ENCODE peak calls at places on chromosomes 12 and 14, in six cellular contexts. T is keratinocyte, P is hepatocyte, X is colonic mucosa, A is heart right ventricle, U is RWPE2. H is an unnamed sample.

GRCh38 chr12:13587721-13588389 is 391.3 kb downstream of the EMP1 start:
- DNase-seq in A (no peak), X (no peak), T (no peak), U (no peak), P (no peak), H (no peak)

GRCh38 chr12:54411398-54412241 is 7.4 kb downstream of the ITGA5 start:
- DNase-seq in U (peak), X (no peak), A (peak), P (peak), T (peak), H (no peak)

GRCh38 chr14:76887196-76887595 is 61.0 kb downstream of the LRRC74A start:
- DNase-seq in A (no peak), X (no peak), U (no peak), P (no peak), T (no peak), H (no peak)

GRCh38 chr12:55931780-55932545 is 1.0 kb downstream of the DGKA start:
- DNase-seq in A (peak), P (peak), T (no peak), X (peak), U (no peak), H (peak)

GRCh38 chr14:37550511-37550910 is 44.5 kb downstream of the FOXA1 start:
- DNase-seq in A (no peak), X (no peak), P (no peak), U (no peak), T (no peak), H (no peak)

GRCh38 chr12:2806700-2807099 is 5.8 kb upstream of the ITFG2 start:
- DNase-seq in U (no peak), X (no peak), P (no peak), T (no peak), A (no peak), H (no peak)

GRCh38 chr12:87982208-87982607 is 47.0 kb downstream of the C12orf50 start:
- DNase-seq in P (no peak), A (no peak), T (no peak), X (no peak), U (no peak), H (no peak)

GRCh38 chr12:50604640-50604920 is 99.8 kb downstream of the DIP2B start:
- DNase-seq in T (no peak), U (no peak), A (no peak), P (no peak), X (no peak), H (no peak)

GRCh38 chr12:127619869-127620769 is 646.9 kb upstream of the TMEM132C start:
- DNase-seq in U (no peak), T (no peak), X (no peak), A (no peak), P (peak), H (no peak)

GRCh38 chr14:37587438-37587837 is 7.6 kb downstream of the FOXA1 start:
- DNase-seq in T (no peak), P (no peak), U (no peak), X (no peak), A (no peak), H (peak)

GRCh38 chr12:25979563-25979962 is 21.1 kb downstream of the RASSF8 start:
- DNase-seq in X (no peak), A (no peak), U (no peak), P (no peak), T (no peak), H (no peak)

GRCh38 chr12:7441216-7441615 is 2.7 kb downstream of the CD163L1 start:
- DNase-seq in T (no peak), U (no peak), X (no peak), P (no peak), A (no peak), H (no peak)

GRCh38 chr14:74575507-74575906 is 36.5 kb downstream of the LTBP2 start:
- DNase-seq in T (no peak), P (no peak), X (no peak), A (no peak), U (no peak), H (no peak)

GRCh38 chr12:30999723-31000122 is 73.2 kb downstream of the TSPAN11 start:
- DNase-seq in T (no peak), P (no peak), X (no peak), U (no peak), A (no peak), H (no peak)

GRCh38 chr12:19967486-19967885 is 400.9 kb upstream of the PDE3A start:
- DNase-seq in U (no peak), X (no peak), P (peak), T (no peak), A (no peak), H (no peak)

GRCh38 chr12:18108611-18109010 is 18.6 kb upstream of the RERGL start:
- DNase-seq in U (no peak), X (no peak), T (no peak), A (no peak), P (no peak), H (no peak)

GRCh38 chr14:75539562-75540478 is 17.6 kb downstream of the BATF start:
- DNase-seq in P (no peak), T (no peak), U (no peak), X (no peak), A (no peak), H (no peak)

GRCh38 chr14:65422093-65422834 is 9.7 kb downstream of the FUT8 start:
- DNase-seq in T (no peak), U (no peak), X (no peak), A (no peak), P (no peak), H (no peak)

GRCh38 chr12:96130396-96131059 is 63.6 kb upstream of the ELK3 start:
- DNase-seq in A (no peak), X (no peak), U (no peak), P (no peak), T (no peak), H (no peak)

GRCh38 chr14:28412076-28412475 is 354.5 kb upstream of the FOXG1 start:
- DNase-seq in X (no peak), A (no peak), U (no peak), T (no peak), P (no peak), H (no peak)

GRCh38 chr14:70663707-70664179 is 22.0 kb downstream of the TTC9 start:
- DNase-seq in P (no peak), A (no peak), U (no peak), X (no peak), T (no peak), H (no peak)

GRCh38 chr14:64914237-64914971 is at the start of gene CHURC1:
- DNase-seq in A (peak), X (peak), U (peak), T (peak), P (peak), H (peak)

GRCh38 chr14:71610149-71610548 is 322.1 kb upstream of the RGS6 start:
- DNase-seq in X (no peak), A (no peak), T (no peak), U (no peak), P (no peak), H (no peak)

GRCh38 chr12:111330800-111331752 is 37.8 kb downstream of the PHETA1 start:
- DNase-seq in U (no peak), X (no peak), P (peak), T (no peak), A (no peak), H (peak)

GRCh38 chr12:132389066-132389465 is 59.7 kb upstream of the GALNT9 start:
- DNase-seq in U (no peak), T (no peak), A (no peak), X (no peak), P (no peak), H (no peak)
- H3K27ac ChIP-seq in U (no peak), T (no peak), A (no peak), X (no peak), P (no peak), H (no peak)

DNA sequence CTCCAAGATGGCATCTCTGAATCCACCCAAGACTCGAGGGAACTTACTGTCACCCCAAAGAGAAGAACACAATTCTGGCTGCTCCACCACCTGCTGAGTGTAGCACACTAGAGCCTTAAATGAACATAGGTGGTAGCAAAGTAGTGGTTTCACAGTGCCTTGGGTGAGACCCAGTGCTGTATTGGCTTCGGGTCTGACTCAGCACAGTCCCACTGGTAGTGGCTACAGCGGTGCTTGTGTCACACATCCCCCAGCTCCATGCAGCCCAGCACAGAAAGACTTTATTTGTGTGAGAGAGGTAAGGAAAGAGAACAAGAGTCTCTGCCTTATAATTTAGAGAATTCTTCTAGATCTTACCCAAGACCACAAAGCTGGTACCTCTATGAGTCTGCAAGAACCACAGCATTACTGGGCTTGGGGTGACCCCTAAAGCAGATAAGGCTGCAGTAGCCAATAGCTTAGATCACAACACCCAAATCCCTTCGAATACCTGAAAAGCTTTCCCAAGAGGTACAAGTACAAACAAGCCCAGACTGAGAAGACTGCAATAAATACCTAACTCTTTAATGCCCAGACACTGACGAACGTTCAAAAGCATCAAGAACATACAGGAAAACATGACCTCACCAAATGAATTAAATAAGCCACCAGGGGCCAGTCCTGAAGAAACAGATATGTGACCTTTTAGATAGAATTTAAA is 83.3 kb upstream of the SLC38A4 start:
- DNase-seq in X (no peak), P (no peak), T (peak), U (no peak), A (no peak), H (no peak)
- H3K27ac ChIP-seq in X (no peak), P (no peak), T (peak), U (peak), A (no peak), H (no peak)

DNA sequence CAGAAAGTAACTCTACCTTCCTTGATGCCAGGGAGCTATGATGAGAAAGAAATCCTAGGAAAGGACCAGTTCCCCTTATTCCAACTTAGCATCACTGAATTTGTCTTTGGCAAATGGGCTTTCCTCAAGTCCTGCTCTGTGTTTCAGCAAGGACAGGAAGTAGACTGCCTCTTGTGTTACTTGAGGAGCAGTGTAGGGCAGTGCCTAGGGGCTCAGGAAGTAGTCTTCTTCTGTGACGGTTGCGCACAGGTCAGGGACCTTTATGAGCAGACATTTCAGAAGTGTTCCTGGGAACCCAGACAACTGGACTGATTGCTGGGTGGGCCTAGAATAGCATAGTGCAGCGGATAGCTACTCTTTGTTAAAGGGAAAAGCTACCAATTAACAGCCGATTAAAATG is 2.7 kb downstream of the LGALS3 start:
- DNase-seq in T (no peak), P (no peak), X (peak), U (no peak), A (no peak), H (no peak)
- H3K27ac ChIP-seq in T (peak), P (peak), X (peak), U (peak), A (no peak), H (peak)

GRCh38 chr14:61696753-61697318 is 1.5 kb downstream of the HIF1A start:
- DNase-seq in A (no peak), X (no peak), T (no peak), U (no peak), P (no peak), H (no peak)
- H3K27ac ChIP-seq in A (no peak), X (peak), T (peak), U (peak), P (peak), H (no peak)

GRCh38 chr12:57325395-57325794 is 74.4 kb upstream of the STAC3 start:
- DNase-seq in T (no peak), A (no peak), X (no peak), P (no peak), U (no peak), H (no peak)
- H3K27ac ChIP-seq in T (no peak), A (no peak), X (no peak), P (no peak), U (no peak), H (no peak)

GRCh38 chr12:68813242-68813593 is 5.2 kb downstream of the MDM2 start:
- DNase-seq in A (no peak), T (no peak), P (no peak), U (no peak), X (no peak), H (no peak)

GRCh38 chr12:68815928-68816800 is 8.2 kb downstream of the MDM2 start:
- DNase-seq in X (no peak), T (no peak), U (no peak), A (no peak), P (no peak), H (no peak)

GRCh38 chr12:68814490-68815231 is 6.7 kb downstream of the MDM2 start:
- DNase-seq in T (no peak), U (no peak), X (no peak), A (no peak), P (no peak), H (no peak)

GRCh38 chr12:68812553-68813241 is 4.7 kb downstream of the MDM2 start:
- DNase-seq in U (no peak), T (no peak), A (no peak), X (no peak), P (no peak), H (peak)

DNA sequence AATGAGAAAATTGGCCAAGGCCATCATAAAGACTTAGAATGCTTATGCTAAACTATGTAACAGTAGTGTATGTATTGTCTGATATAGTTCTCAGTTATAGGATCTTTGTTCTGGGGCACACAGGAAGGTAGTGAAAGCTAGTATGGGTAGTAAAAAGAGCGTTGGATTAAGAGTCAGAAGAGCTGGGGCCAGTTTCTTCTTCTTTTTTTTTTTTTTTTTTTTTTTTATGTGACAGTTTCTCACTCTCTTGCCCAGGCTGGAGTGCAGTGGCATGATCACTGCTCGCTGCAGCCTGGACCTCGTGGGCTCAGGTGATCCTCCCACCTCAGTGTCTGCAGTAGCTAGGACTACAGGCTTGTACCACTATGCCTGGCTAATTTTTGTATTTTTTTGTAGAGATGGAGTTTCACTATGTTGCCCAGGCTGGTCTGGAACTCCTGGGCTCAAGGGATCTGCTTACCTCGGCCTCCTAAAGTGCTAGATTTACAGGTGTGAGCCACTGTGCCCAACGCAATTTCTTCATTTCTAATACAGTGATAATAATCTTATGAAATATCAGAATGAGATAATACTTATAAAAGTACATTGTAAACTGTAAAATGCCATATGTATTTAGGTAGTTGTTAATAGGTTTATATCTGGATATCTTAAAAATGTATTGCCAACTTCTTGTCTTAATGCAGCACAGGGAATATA is 7.4 kb downstream of the MDM2 start:
- DNase-seq in X (no peak), A (no peak), T (no peak), U (no peak), P (no peak), H (no peak)
- H3K27ac ChIP-seq in X (no peak), A (no peak), T (no peak), U (no peak), P (peak), H (no peak)

GRCh38 chr12:48340891-48341290 is 9.8 kb downstream of the ZNF641 start:
- DNase-seq in A (no peak), P (no peak), U (no peak), X (no peak), T (no peak), H (no peak)

DNA sequence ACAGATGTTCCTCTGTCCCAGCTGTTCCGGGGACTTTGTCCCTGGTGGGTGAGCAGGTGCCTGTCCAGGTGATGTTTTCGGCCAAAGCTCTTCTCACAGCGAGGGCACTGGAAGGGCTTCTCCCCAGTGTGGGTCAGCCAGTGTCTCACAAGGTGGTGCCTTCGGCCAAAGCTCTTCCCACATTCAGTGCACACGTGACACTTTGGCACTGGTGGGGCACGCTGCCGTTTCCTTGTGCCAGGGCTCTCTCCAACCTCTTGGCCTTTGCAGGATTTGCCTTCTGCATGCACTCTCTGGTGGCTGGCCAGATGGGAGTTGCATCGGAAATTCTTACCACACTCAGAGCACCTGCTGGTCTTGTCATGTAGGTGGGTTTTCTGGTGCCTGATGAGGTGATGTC is 7.7 kb downstream of the ZNF641 start:
- DNase-seq in X (no peak), P (no peak), A (no peak), T (no peak), U (no peak), H (no peak)
- H3K27ac ChIP-seq in X (no peak), P (no peak), A (no peak), T (no peak), U (no peak), H (no peak)

GRCh38 chr12:94157891-94158495 is 9.6 kb downstream of the PLXNC1 start:
- DNase-seq in U (no peak), T (no peak), P (no peak), X (no peak), A (no peak), H (no peak)
- H3K27ac ChIP-seq in U (no peak), T (no peak), P (no peak), X (no peak), A (no peak), H (no peak)

GRCh38 chr14:85483037-85483436 is 46.9 kb upstream of the FLRT2 start:
- DNase-seq in U (no peak), A (no peak), T (no peak), P (no peak), X (no peak), H (no peak)

GRCh38 chr14:85479771-85480170 is 50.2 kb upstream of the FLRT2 start:
- DNase-seq in T (no peak), U (no peak), A (no peak), P (no peak), X (no peak), H (no peak)

GRCh38 chr14:85483652-85484051 is 46.3 kb upstream of the FLRT2 start:
- DNase-seq in A (no peak), T (no peak), X (no peak), P (no peak), U (no peak), H (no peak)

GRCh38 chr14:85481471-85481870 is 48.5 kb upstream of the FLRT2 start:
- DNase-seq in T (no peak), U (no peak), A (no peak), P (no peak), X (no peak), H (no peak)

GRCh38 chr14:85482549-85482948 is 47.4 kb upstream of the FLRT2 start:
- DNase-seq in X (no peak), A (no peak), U (no peak), T (no peak), P (peak), H (no peak)
- H3K27ac ChIP-seq in X (no peak), A (no peak), U (no peak), T (no peak), P (peak), H (no peak)